ENCODE peak calls at places on chromosomes 1 and 21, in seven cellular contexts. C is AG08396; P is pancreas; F is CD4-positive, CD25-positive, alpha-beta regulatory T cell; W is A549; T is left ventricle myocardium inferior; M is activated naive CD4-positive, alpha-beta T cell. V is an unnamed sample.

GRCh38 chr21:27570306-27570868 is 603.5 kb upstream of the ADAMTS5 start:
- DNase-seq in C (peak; percentile 54), P (no peak), F (no peak), W (no peak), T (peak; percentile 65), M (no peak), V (peak; percentile 96)

GRCh38 chr1:195849180-195849579 is 759.1 kb downstream of the KCNT2 start:
- DNase-seq in C (no peak), P (no peak), F (no peak), W (no peak), T (no peak), M (no peak), V (no peak)

GRCh38 chr1:210332719-210333398 is 4.2 kb downstream of the HHAT start:
- DNase-seq in C (no peak), P (no peak), F (peak; percentile 48), W (no peak), T (no peak), M (no peak), V (no peak)

GRCh38 chr1:234661249-234661928 is 51.4 kb upstream of the IRF2BP2 start:
- DNase-seq in C (no peak), P (no peak), F (no peak), W (no peak), T (no peak), M (no peak), V (no peak)

GRCh38 chr1:117652421-117652820 is 46.6 kb downstream of the TENT5C start:
- DNase-seq in C (no peak), P (no peak), F (no peak), W (no peak), T (no peak), M (no peak), V (no peak)

GRCh38 chr21:46017148-46017547 is 35.6 kb downstream of the COL6A1 start:
- DNase-seq in C (no peak), P (no peak), F (no peak), W (no peak), T (no peak), M (no peak), V (no peak)

GRCh38 chr1:156129687-156130577 is 15.4 kb downstream of the LMNA start:
- DNase-seq in C (peak; percentile 86), P (peak; percentile 88), F (peak; percentile 71), W (peak; percentile 96), T (peak; percentile 80), M (peak; percentile 59), V (peak; percentile 98)

GRCh38 chr1:230277201-230277771 is 148.8 kb downstream of the PGBD5 start:
- DNase-seq in C (no peak), P (no peak), F (no peak), W (no peak), T (no peak), M (no peak), V (no peak)

GRCh38 chr1:85134583-85135455 is 66.0 kb downstream of the SYDE2 start:
- DNase-seq in C (peak; percentile 8), P (no peak), F (no peak), W (no peak), T (no peak), M (no peak), V (peak; percentile 63)

GRCh38 chr1:93033029-93033428 is 46.1 kb upstream of the MTF2 start:
- DNase-seq in C (no peak), P (no peak), F (no peak), W (no peak), T (no peak), M (no peak), V (peak; percentile 17)

GRCh38 chr1:168321945-168322344 is 41.3 kb downstream of the TBX19 start:
- DNase-seq in C (no peak), P (no peak), F (no peak), W (peak; percentile 62), T (no peak), M (no peak), V (peak; percentile 75)

GRCh38 chr1:240739139-240739538 is 127.2 kb upstream of the GREM2 start:
- DNase-seq in C (no peak), P (no peak), F (no peak), W (no peak), T (no peak), M (no peak), V (peak; percentile 6)

GRCh38 chr1:166972193-166972592 is 3.1 kb downstream of the ILDR2 start:
- DNase-seq in C (no peak), P (no peak), F (no peak), W (no peak), T (no peak), M (no peak), V (no peak)

GRCh38 chr1:64935551-64936158 is 30.7 kb downstream of the JAK1 start:
- DNase-seq in C (no peak), P (no peak), F (no peak), W (no peak), T (no peak), M (no peak), V (peak; percentile 43)

GRCh38 chr21:37208741-37209225 is 58.4 kb downstream of the VPS26C start:
- DNase-seq in C (no peak), P (no peak), F (no peak), W (no peak), T (no peak), M (no peak), V (no peak)

GRCh38 chr1:92466702-92467101 is 20.0 kb downstream of the GFI1 start:
- DNase-seq in C (no peak), P (no peak), F (no peak), W (no peak), T (no peak), M (no peak), V (no peak)

GRCh38 chr21:32958288-32958992 is 67.3 kb upstream of the OLIG2 start:
- DNase-seq in C (no peak), P (no peak), F (no peak), W (no peak), T (no peak), M (no peak), V (no peak)

GRCh38 chr1:167209044-167209443 is 11.6 kb upstream of the POU2F1 start:
- DNase-seq in C (no peak), P (no peak), F (no peak), W (no peak), T (no peak), M (no peak), V (no peak)

GRCh38 chr1:109112056-109112651 is 1.8 kb upstream of the ELAPOR1 start:
- DNase-seq in C (peak; percentile 31), P (no peak), F (no peak), W (peak; percentile 52), T (no peak), M (no peak), V (peak; percentile 59)

GRCh38 chr1:13829152-13829769 is 129.3 kb downstream of the PRDM2 start:
- DNase-seq in C (no peak), P (no peak), F (no peak), W (no peak), T (no peak), M (no peak), V (no peak)

GRCh38 chr1:230589951-230590350 is 52.3 kb upstream of the COG2 start:
- DNase-seq in C (no peak), P (no peak), F (no peak), W (no peak), T (no peak), M (no peak), V (no peak)

GRCh38 chr1:237043846-237044636 is 2.1 kb downstream of the RYR2 start:
- DNase-seq in C (no peak), P (no peak), F (no peak), W (no peak), T (peak; percentile 50), M (no peak), V (no peak)

GRCh38 chr1:6467744-6468688 is 2.0 kb upstream of the TNFRSF25 start:
- DNase-seq in C (no peak), P (peak; percentile 17), F (no peak), W (no peak), T (no peak), M (no peak), V (no peak)

GRCh38 chr1:33093004-33093403 is 12.1 kb downstream of the AZIN2 start:
- DNase-seq in C (no peak), P (no peak), F (no peak), W (no peak), T (no peak), M (no peak), V (no peak)

GRCh38 chr1:232891656-232892317 is 58.6 kb upstream of the NTPCR start:
- DNase-seq in C (no peak), P (no peak), F (no peak), W (no peak), T (no peak), M (no peak), V (peak; percentile 40)

GRCh38 chr21:34530264-34530663 is 18.3 kb upstream of the KCNE1 start:
- DNase-seq in C (peak; percentile 31), P (no peak), F (no peak), W (no peak), T (no peak), M (no peak), V (peak; percentile 74)

GRCh38 chr1:55213029-55213884 is 1.9 kb downstream of the USP24 start:
- DNase-seq in C (no peak), P (no peak), F (no peak), W (no peak), T (no peak), M (no peak), V (no peak)

GRCh38 chr1:39575191-39576015 is 1.2 kb downstream of the PABPC4 start:
- DNase-seq in C (peak; percentile 59), P (peak; percentile 74), F (peak; percentile 55), W (no peak), T (peak; percentile 60), M (no peak), V (peak; percentile 62)